ENCODE peak calls at places on chromosomes 1 and 21, in seven cellular contexts. U is psoas muscle; W is heart right ventricle; K is heart left ventricle; O is naive thymus-derived CD4-positive, alpha-beta T cell; D is left ventricle myocardium inferior; J is colonic mucosa. T is an unnamed sample.

GRCh38 chr1:111736548-111737215 is 2.5 kb downstream of the INKA2 start:
- DNase-seq in U (peak; percentile 74), W (peak; percentile 89), K (peak; percentile 81), O (no peak), D (peak; percentile 85), J (no peak), T (peak; percentile 62)

GRCh38 chr21:33121715-33122475 is 52.0 kb downstream of the OLIG1 start:
- DNase-seq in U (no peak), W (no peak), K (no peak), O (no peak), D (no peak), J (no peak), T (no peak)

GRCh38 chr1:39900662-39901485 is 843 bp downstream of the MYCL start:
- DNase-seq in U (no peak), W (no peak), K (peak; percentile 63), O (no peak), D (peak; percentile 18), J (peak; percentile 44), T (peak; percentile 56)

GRCh38 chr21:33984021-33984481 is 68.4 kb upstream of the ATP5PO start:
- DNase-seq in U (no peak), W (no peak), K (no peak), O (no peak), D (no peak), J (no peak), T (no peak)

GRCh38 chr21:39637197-39637970 is 24.6 kb downstream of the B3GALT5 start:
- DNase-seq in U (no peak), W (no peak), K (no peak), O (no peak), D (no peak), J (peak; percentile 90), T (no peak)

GRCh38 chr1:38115682-38116187 is 69.1 kb upstream of the POU3F1 start:
- DNase-seq in U (no peak), W (no peak), K (no peak), O (no peak), D (no peak), J (no peak), T (no peak)

GRCh38 chr1:30868833-30869435 is 39.6 kb downstream of the SDC3 start:
- DNase-seq in U (no peak), W (no peak), K (peak; percentile 11), O (no peak), D (no peak), J (no peak), T (no peak)

GRCh38 chr1:198850196-198850595 is 211.4 kb downstream of the PTPRC start:
- DNase-seq in U (no peak), W (no peak), K (no peak), O (no peak), D (no peak), J (no peak), T (no peak)

GRCh38 chr1:66809736-66810326 is 8.8 kb upstream of the INSL5 start:
- DNase-seq in U (no peak), W (no peak), K (no peak), O (no peak), D (no peak), J (no peak), T (no peak)

GRCh38 chr1:8371372-8371991 is 53.6 kb downstream of the SLC45A1 start:
- DNase-seq in U (peak; percentile 62), W (peak; percentile 8), K (no peak), O (no peak), D (no peak), J (no peak), T (no peak)
- H3K4me1 ChIP-seq in U (peaks cover 96% of the 10 kb centered on the region), W (peaks cover 95% of the 10 kb centered on the region), K (peaks cover 80% of the 10 kb centered on the region), O (peaks cover 3% of the 10 kb centered on the region), D (peaks cover 97% of the 10 kb centered on the region), J (no peaks in the 10 kb centered on the region), T (peaks cover 56% of the 10 kb centered on the region)

GRCh38 chr1:29452463-29453230 is 216.3 kb downstream of the PTPRU start:
- DNase-seq in U (no peak), W (no peak), K (no peak), O (no peak), D (no peak), J (no peak), T (no peak)

GRCh38 chr1:29456685-29457084 is 220.4 kb downstream of the PTPRU start:
- DNase-seq in U (no peak), W (no peak), K (no peak), O (no peak), D (no peak), J (no peak), T (no peak)

GRCh38 chr1:29453502-29454240 is 217.3 kb downstream of the PTPRU start:
- DNase-seq in U (no peak), W (no peak), K (no peak), O (no peak), D (no peak), J (peak; percentile 22), T (peak; percentile 57)

GRCh38 chr1:29455781-29456180 is 219.5 kb downstream of the PTPRU start:
- DNase-seq in U (no peak), W (no peak), K (no peak), O (no peak), D (no peak), J (no peak), T (no peak)

GRCh38 chr1:29454616-29455380 is 218.5 kb downstream of the PTPRU start:
- DNase-seq in U (no peak), W (no peak), K (no peak), O (no peak), D (no peak), J (no peak), T (no peak)
- H3K4me3 ChIP-seq in U (no peak overlapping the region), W (no peak overlapping the region), K (no peak overlapping the region), O (no peak overlapping the region), D (no peak overlapping the region), J (no peak overlapping the region), T (no peak overlapping the region)

DNA sequence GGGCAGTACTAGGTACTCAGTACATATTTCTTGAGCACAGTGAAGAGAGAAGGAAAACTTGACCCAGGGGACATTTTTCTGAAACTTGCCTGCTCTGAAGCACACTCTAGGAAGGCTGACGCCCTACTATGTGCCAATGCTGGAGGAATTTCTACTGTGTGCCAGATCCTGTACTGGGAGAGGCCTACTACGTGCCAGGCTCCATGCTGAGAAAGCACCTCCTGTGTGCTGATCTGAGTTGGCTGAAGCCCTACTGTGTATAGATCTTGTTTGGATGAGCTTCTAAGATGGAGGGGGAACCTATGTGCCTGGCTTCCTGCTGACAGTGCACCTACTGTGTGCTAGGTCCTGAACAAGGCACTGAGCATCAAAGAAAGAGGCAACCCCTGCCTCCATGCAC is 86.2 kb downstream of the GRIK3 start:
- DNase-seq in U (no peak), W (no peak), K (no peak), O (no peak), D (no peak), J (no peak), T (no peak)
- H3K27ac ChIP-seq in U (no peak overlapping the region), W (no peak overlapping the region), K (no peak overlapping the region), O (no peak overlapping the region), D (no peak overlapping the region), J (no peak overlapping the region), T (no peak overlapping the region)

DNA sequence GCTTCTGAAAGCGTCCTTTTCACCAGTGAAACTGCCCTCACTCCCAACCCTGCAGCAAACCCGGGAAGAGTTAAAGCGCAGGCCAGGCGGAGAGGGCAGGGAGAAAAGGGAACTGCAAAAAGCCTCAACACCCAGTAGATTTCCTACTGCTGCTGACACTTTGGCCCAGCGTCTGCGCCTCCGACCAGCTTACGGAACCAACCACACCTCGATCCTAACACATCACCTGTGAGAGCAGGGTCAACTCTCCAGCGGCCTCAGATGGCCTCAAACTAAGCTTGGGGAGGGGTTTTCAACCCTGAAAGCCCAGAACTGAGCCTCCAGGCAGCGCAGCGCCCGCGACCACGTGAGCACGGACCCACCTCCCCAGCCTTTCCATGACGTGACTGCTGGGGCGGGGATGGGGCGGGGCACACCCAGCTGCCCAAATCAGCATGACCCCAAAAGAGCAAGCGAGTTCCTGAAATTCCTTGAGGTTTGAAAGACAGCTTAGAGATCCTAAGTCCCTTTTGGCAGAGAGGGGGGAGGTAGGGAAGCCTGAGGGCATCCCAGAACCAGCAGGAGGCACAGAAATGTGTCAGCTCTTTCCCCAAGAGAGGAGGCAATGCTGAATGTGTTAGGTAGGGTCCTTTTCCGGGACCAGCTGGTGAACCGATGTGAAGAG is 59.1 kb downstream of the ITPKB start:
- DNase-seq in U (peak; percentile 89), W (peak; percentile 91), K (peak; percentile 91), O (peak; percentile 72), D (peak; percentile 90), J (peak; percentile 87), T (peak; percentile 90)
- H3K4me1 ChIP-seq in U (peaks cover 78% of the 10 kb centered on the region), W (no peaks in the 10 kb centered on the region), K (peaks cover 80% of the 10 kb centered on the region), O (peaks cover 86% of the 10 kb centered on the region), D (peaks cover 100% of the 10 kb centered on the region), J (no peaks in the 10 kb centered on the region), T (peaks cover 41% of the 10 kb centered on the region)

GRCh38 chr1:50422946-50423669 is at the start of gene DMRTA2:
- DNase-seq in U (no peak), W (no peak), K (peak; percentile 57), O (no peak), D (no peak), J (no peak), T (peak; percentile 78)
- H3K4me3 ChIP-seq in U (peak within 1 kb of the TSS; percentile 55), W (peak within 1 kb of the TSS; percentile 37), K (peak within 1 kb of the TSS; percentile 9), O (peak within 1 kb of the TSS; percentile 56), D (peak within 1 kb of the TSS; percentile 56), J (peak within 1 kb of the TSS; percentile 34), T (peak within 1 kb of the TSS; percentile 57)